ENCODE peak calls at places on chromosomes 7 and 10, in four cellular contexts. E is heart right ventricle, Q is MM.1S, X is pancreas. G is an unnamed sample. For H3K4me1 and H3K36me3, the result is how much of the 10 kb centered on the place peaks cover.

GRCh38 chr10:43264987-43265798 is 1.7 kb downstream of the RASGEF1A start:
- DNase-seq in E (no peak), X (peak), Q (no peak), G (no peak)

GRCh38 chr7:150425670-150426069 is 24.8 kb upstream of the GIMAP8 start:
- DNase-seq in X (no peak), Q (no peak), E (no peak), G (no peak)

GRCh38 chr7:80711521-80711920 is 73.1 kb downstream of the CD36 start:
- DNase-seq in Q (no peak), X (no peak), E (no peak), G (no peak)

GRCh38 chr10:77318739-77319138 is 318.9 kb downstream of the KCNMA1 start:
- DNase-seq in E (no peak), X (no peak), Q (no peak), G (no peak)

GRCh38 chr7:64618785-64619456 is 47.0 kb upstream of the ZNF107 start:
- DNase-seq in Q (peak), E (peak), X (no peak), G (peak)

GRCh38 chr7:129401228-129401967 is 32.8 kb upstream of the STRIP2 start:
- DNase-seq in Q (peak), E (no peak), X (no peak), G (no peak)

GRCh38 chr10:963186-963585 is 25.0 kb upstream of the GTPBP4 start:
- DNase-seq in E (no peak), Q (no peak), X (no peak), G (no peak)

GRCh38 chr7:55063633-55064032 is 44.8 kb downstream of the EGFR start:
- DNase-seq in Q (no peak), E (no peak), X (no peak), G (no peak)

GRCh38 chr7:77538186-77538907 is 1.3 kb downstream of the PTPN12 start:
- DNase-seq in Q (no peak), X (peak), E (peak), G (peak)

GRCh38 chr10:98474628-98475027 is 27.9 kb upstream of the HPS1 start:
- DNase-seq in E (no peak), Q (no peak), X (no peak), G (no peak)

GRCh38 chr10:12660812-12661211 is 311.5 kb downstream of the CAMK1D start:
- DNase-seq in X (no peak), Q (no peak), E (no peak), G (no peak)

GRCh38 chr10:131186547-131187253 is 124.8 kb downstream of the TCERG1L start:
- DNase-seq in Q (no peak), E (no peak), X (no peak), G (no peak)

GRCh38 chr10:6607187-6607586 is 27.1 kb upstream of the PRKCQ start:
- DNase-seq in Q (no peak), E (no peak), X (no peak), G (no peak)

GRCh38 chr10:107970512-107970911 is 806.0 kb upstream of the SORCS1 start:
- DNase-seq in E (no peak), Q (no peak), X (no peak), G (no peak)

GRCh38 chr7:148397985-148398384 is 192.6 kb upstream of the C7orf33 start:
- DNase-seq in X (no peak), E (no peak), Q (no peak), G (no peak)

GRCh38 chr10:86337121-86337601 is 29.4 kb downstream of the GRID1 start:
- DNase-seq in X (no peak), Q (no peak), E (no peak), G (no peak)

GRCh38 chr10:96721207-96721572 is 876 bp upstream of the PIK3AP1 start:
- DNase-seq in Q (no peak), X (no peak), E (no peak), G (no peak)

GRCh38 chr10:96719850-96720421 is 378 bp downstream of the PIK3AP1 start:
- DNase-seq in Q (peak), X (peak), E (peak), G (peak)

GRCh38 chr10:96720422-96721206 is at the start of gene PIK3AP1:
- DNase-seq in E (peak), Q (peak), X (peak), G (peak)

GRCh38 chr10:96718304-96718990 is 1.9 kb downstream of the PIK3AP1 start:
- DNase-seq in E (no peak), Q (no peak), X (no peak), G (no peak)

GRCh38 chr10:96719205-96719604 is 1.1 kb downstream of the PIK3AP1 start:
- DNase-seq in Q (no peak), X (no peak), E (no peak), G (no peak)
- H3K4me1 ChIP-seq in Q (under half), X (under half), E (under half), G (under half)

DNA sequence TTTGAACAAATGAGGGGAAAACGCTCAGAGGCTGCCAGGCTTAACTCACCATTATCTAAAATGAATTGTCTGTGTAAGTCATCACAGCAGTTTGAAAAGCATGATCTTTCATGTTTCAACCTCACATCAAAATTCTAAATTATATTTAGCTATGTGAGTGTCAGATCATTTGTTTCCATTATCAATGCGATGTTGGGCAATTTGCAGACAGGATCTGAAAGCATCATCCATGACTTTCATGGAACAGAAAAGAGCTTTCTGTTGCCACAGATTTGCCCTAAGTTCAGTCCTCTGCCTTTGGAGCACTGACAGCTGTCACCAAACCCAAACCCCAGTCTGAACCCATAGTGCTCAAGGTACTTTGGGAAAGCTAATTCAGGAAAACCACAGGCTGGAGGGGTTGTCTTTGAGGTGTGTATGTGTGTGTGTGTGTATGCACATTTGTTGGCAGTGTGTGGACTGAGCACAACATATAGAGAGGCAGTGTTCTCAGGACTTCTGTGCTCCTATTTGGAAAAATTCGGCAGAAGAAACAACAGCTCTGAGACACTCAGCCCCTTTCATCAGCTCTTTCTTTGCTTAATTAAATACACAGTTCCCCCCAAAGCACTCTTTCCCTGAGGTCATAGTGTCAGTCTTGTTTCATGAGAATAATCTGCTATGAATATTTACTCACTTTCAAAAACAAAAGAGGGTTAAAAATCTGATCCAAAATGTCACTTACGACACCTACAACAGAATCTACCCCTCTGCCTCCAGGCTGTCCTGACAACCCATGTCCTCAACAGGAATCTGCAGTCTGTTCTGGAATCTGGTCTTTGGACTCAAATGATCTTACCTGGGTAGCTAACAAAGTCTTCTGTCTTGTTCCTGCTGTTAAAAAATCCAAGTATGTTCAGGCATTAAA is 188.5 kb upstream of the KLF14 start:
- DNase-seq in E (no peak), Q (no peak), X (no peak), G (no peak)
- H3K27ac ChIP-seq in E (peak), Q (no peak), X (no peak), G (no peak)

GRCh38 chr7:71988176-71988575 is 424.0 kb downstream of the CALN1 start:
- DNase-seq in Q (no peak), X (no peak), E (no peak), G (no peak)

GRCh38 chr7:71987200-71987767 is 424.9 kb downstream of the CALN1 start:
- DNase-seq in Q (no peak), E (no peak), X (no peak), G (no peak)

GRCh38 chr7:71984348-71984747 is 427.8 kb downstream of the CALN1 start:
- DNase-seq in E (no peak), X (no peak), Q (no peak), G (no peak)

GRCh38 chr7:71990138-71990462 is 422.0 kb downstream of the CALN1 start:
- DNase-seq in X (no peak), Q (no peak), E (no peak), G (no peak)
- H3K36me3 ChIP-seq in X (under half), Q (under half), E (under half), G (under half)

DNA sequence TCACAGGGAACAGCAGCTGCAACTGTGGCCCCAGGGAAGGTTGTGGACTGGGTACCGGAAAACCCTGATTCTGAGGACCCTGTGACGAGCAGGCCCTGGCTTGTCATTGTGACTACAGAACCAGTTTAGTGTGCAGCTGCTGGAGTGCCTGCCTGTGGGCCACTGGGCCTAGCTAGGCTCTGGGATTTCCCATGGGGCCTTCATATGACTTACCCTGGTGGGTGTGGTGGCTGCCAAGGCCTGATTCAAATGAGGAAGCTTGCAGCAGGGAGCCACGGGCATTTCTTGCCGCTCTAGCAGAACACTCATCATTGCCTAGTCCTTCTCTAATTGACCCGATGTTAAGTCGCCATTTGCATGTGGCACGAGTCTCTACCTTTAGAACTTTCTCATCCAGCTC is 14.7 kb upstream of the CAMK2G start:
- DNase-seq in X (peak), E (peak), Q (no peak), G (peak)
- H3K4me1 ChIP-seq in X (under half), E (under half), Q (under half), G (under half)

GRCh38 chr10:95282115-95282514 is 8.7 kb downstream of the PDLIM1 start:
- DNase-seq in X (no peak), E (no peak), Q (no peak), G (no peak)
- H3K27ac ChIP-seq in X (no peak), E (no peak), Q (no peak), G (no peak)

GRCh38 chr7:98189559-98189958 is 21.7 kb upstream of the BHLHA15 start:
- DNase-seq in E (no peak), Q (no peak), X (no peak), G (no peak)
- H3K36me3 ChIP-seq in E (under half), Q (under half), X (under half), G (under half)

DNA sequence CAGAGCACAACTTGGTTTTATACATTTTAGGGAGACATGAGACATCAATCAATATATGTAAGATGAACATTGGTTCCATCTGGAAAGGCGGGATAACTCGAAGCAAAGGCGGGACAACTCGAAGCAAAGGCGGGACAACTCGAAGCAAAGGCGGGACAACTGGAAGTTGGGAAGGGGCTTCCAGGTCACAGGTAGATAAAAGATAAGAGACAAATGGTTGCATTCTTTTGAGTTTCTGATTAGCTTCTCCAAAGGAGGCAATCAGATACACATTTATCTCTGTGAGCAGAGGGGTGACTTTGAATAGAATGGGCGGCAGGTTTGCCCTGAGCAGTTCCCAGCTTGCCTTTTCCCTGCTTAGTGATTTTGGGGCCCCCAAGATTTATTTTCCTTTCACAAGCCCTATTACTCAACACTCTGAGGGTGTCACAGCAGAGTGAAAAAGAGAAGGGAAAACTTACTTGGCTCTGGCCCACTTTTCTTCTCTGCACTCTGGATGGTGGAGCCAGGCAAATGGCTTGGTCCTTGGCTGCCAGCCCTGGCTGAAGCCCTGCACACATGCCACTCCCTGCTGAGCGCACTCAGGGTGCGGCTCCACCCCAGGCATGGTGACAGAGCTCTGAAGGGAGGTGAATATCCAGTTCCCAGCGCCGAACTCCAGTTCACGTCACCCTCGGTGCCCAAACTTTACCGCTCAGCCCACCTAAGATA is 46.7 kb downstream of the PARD3 start:
- DNase-seq in Q (no peak), E (peak), X (peak), G (peak)
- H3K4me1 ChIP-seq in Q (under half), E (under half), X (under half), G (under half)

G was measured in SJCRH30.